ENCODE peak calls at places on chromosomes 12 and 14, in five cellular contexts. L, N, I, G and Z are unnamed samples.

GRCh38 chr12:102093319-102093718 is 26.6 kb downstream of the NUP37 start:
- DNase-seq in L (peak), N (no peak), I (no peak), G (no peak), Z (no peak)

GRCh38 chr14:43410631-43411030 is 1096.5 kb downstream of the FSCB start:
- DNase-seq in L (no peak), N (no peak), I (no peak), G (peak), Z (no peak)

GRCh38 chr12:123231931-123232330 is 1.0 kb downstream of the MPHOSPH9 start:
- DNase-seq in L (no peak), N (peak), I (no peak), G (no peak), Z (no peak)

GRCh38 chr12:75738486-75738885 is 227.1 kb upstream of the KRR1 start:
- DNase-seq in L (peak), N (no peak), I (no peak), G (no peak), Z (no peak)

GRCh38 chr12:124413401-124413800 is 118.5 kb downstream of the RFLNA start:
- DNase-seq in L (no peak), N (no peak), I (no peak), G (peak), Z (no peak)

GRCh38 chr12:48454675-48455074 is 17.7 kb upstream of the ANP32D start:
- DNase-seq in L (peak), N (no peak), I (no peak), G (no peak), Z (no peak)

GRCh38 chr12:28065374-28065773 is 92.8 kb upstream of the PTHLH start:
- DNase-seq in L (no peak), N (no peak), I (no peak), G (no peak), Z (no peak)

GRCh38 chr14:101817511-101818001 is 56.0 kb downstream of the PPP2R5C start:
- DNase-seq in L (no peak), N (no peak), I (no peak), G (no peak), Z (no peak)

DNA sequence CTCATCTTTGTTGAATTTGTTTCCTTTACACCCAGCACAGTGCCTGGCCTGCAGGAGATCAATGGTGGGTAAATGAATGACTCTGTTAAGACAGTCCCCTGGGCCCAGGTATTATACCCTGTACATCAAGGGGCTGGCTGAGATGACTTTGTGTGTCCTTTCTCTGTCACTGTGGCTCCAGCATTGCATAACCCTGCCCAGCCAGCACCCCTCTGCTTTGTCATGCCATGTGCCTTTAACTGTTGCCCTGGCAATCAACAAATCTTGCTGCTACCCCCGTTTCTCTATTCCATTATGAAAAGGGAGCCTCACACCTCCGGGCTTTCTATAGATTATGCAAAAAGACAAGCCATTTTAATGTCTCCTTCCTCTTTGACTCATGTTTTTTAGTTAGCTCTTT is 7.6 kb upstream of the FLVCR2 start:
- DNase-seq in L (no peak), N (no peak), I (no peak), G (no peak), Z (no peak)
- TF ChIP-seq CTCF in L (no peak), N (no peak), I (no peak), G (no peak), Z (no peak)

GRCh38 chr12:53695148-53696138 is 19.6 kb upstream of the ATP5MC2 start:
- DNase-seq in L (peak), N (peak), I (peak), G (peak), Z (no peak)
- TF ChIP-seq CTCF in L (peak), N (no peak), I (no peak), G (no peak), Z (no peak)

GRCh38 chr12:53328043-53328435 is 6.6 kb upstream of the AAAS start:
- DNase-seq in L (no peak), N (peak), I (no peak), G (peak), Z (no peak)
- TF ChIP-seq CTCF in L (no peak), N (no peak), I (no peak), G (no peak), Z (no peak)

GRCh38 chr12:62635630-62636029 is 169.0 kb downstream of the MON2 start:
- DNase-seq in L (no peak), N (no peak), I (no peak), G (no peak), Z (no peak)

GRCh38 chr12:62632521-62632920 is 165.9 kb downstream of the MON2 start:
- DNase-seq in L (peak), N (no peak), I (peak), G (peak), Z (no peak)

GRCh38 chr12:62629971-62630739 is 163.5 kb downstream of the MON2 start:
- DNase-seq in L (no peak), N (no peak), I (no peak), G (no peak), Z (no peak)

GRCh38 chr12:62629413-62629812 is 162.8 kb downstream of the MON2 start:
- DNase-seq in L (no peak), N (no peak), I (no peak), G (no peak), Z (no peak)

DNA sequence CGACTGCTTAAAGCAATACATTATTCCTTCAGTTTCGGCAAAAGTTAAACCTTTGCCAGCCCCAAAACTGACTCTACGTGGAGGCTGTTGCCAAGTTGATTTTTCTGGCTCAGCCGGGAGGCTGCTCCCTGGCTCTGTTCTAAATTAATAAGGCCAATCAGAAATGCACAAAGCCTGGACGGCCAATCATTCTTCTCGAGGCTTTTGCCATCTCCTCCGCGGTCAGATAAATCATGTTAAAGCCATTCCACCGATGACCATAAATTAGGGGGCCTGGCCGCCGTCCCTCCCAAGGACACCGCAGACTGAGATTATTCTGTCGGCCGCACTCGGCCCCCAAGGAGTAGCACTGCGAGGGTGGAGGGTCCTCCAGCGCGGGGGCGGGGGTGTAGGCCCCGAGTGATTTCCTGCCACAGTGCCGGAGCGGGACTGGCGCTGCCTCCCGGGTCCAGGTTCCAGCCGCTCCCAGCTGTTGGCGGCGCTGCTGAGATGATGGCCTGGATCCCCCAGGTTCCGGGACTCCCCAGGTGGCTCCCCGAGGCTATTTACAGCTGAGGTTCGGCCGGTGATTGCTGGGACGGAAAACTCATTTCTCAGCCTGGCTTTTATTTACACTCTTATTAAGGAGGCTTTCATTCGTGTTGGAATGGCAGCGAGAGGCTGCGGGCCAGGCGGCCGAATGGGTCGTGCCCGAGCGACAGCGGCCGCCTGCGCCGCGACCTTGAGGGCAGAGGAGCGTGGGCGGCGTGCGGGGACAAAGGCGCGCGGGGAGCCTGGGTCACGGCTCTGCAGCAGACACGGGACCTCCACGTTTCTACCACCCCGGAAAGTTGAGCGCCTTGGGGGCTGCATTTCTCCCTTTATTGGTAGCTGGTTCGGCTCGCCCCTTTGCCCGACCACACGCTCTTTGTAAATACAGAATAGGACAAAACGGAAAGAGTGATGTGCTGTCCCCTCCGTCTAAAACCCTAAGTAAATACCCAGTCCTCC is 165.2 kb downstream of the MON2 start:
- DNase-seq in L (peak), N (peak), I (peak), G (peak), Z (no peak)
- TF ChIP-seq CTCF in L (peak), N (no peak), I (no peak), G (peak), Z (no peak)

GRCh38 chr14:66398437-66398836 is 87.7 kb upstream of the CCDC196 start:
- DNase-seq in L (no peak), N (no peak), I (no peak), G (no peak), Z (no peak)

GRCh38 chr14:66396165-66396564 is 90.0 kb upstream of the CCDC196 start:
- DNase-seq in L (no peak), N (no peak), I (no peak), G (no peak), Z (no peak)

DNA sequence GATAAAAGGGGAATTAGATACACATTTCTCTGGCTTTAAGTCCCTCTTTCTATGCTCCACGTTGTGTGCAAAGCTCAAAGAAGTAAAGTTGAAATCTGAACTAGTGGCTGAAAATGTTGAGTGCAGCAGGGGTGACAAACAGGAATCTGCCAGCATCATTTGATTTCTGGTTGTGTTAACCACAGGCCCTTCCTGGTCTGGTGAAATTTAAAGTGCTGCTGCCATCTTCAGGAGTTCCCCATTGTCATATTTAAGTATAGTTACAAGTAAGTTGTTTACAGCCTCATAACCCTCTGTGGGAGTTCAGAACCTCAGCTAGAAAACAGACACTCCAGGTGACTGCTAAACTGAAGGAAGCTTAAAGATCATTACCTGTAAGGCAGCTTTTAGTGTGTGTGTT is 90.9 kb upstream of the CCDC196 start:
- DNase-seq in L (no peak), N (no peak), I (no peak), G (no peak), Z (no peak)
- TF ChIP-seq CTCF in L (no peak), N (no peak), I (no peak), G (no peak), Z (no peak)

GRCh38 chr14:92353447-92353846 is 30.5 kb downstream of the SLC24A4 start:
- DNase-seq in L (no peak), N (no peak), I (no peak), G (no peak), Z (no peak)

GRCh38 chr14:92351750-92352149 is 28.8 kb downstream of the SLC24A4 start:
- DNase-seq in L (no peak), N (no peak), I (no peak), G (no peak), Z (no peak)

GRCh38 chr14:92348154-92348553 is 25.2 kb downstream of the SLC24A4 start:
- DNase-seq in L (no peak), N (peak), I (no peak), G (no peak), Z (no peak)

GRCh38 chr14:92356677-92357076 is 33.7 kb downstream of the SLC24A4 start:
- DNase-seq in L (no peak), N (no peak), I (no peak), G (no peak), Z (no peak)

DNA sequence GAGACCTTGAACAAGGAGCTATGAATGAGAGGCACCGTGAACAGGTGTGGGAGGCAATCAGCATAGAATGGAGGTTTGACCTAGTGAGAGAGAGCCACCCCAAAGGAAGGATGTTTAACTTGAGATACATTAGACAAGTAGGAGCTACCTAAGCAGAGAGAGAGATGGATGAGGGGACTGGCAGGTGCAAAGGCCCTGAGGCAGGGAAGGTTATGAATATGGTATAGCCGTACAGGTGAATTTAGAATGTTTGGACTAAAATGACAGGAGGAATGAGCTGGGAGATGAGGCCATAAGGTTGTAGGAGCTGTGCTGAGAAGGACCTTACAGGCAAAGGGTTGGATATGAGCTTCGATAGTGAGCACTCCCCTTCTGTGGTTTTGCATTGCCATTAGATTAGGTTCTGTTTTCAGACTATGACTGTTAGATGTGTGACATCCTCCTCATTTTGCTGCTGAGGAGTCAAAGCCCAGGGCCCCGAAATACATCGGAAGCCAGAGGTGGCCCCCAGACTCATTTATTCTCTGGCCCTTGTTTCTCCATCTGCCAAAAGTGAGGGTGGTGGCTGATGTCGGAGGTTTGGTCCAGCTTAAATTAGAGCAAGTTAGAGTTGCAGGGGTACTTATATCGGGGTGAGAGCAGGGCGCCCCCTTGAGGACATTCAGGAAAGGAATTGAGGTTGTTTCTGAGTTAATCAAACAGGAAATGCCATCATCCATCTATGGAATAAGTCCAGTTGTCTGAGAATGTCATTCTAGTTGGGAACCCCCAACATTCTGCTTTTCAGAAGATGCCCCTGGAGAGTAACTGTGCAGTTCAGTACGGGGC is 29.4 kb downstream of the SLC24A4 start:
- DNase-seq in L (peak), N (peak), I (no peak), G (no peak), Z (no peak)
- TF ChIP-seq CTCF in L (peak), N (peak), I (no peak), G (no peak), Z (no peak)

GRCh38 chr14:94142836-94143235 is 13.4 kb upstream of the IFI27L2 start:
- DNase-seq in L (no peak), N (no peak), I (no peak), G (no peak), Z (no peak)

GRCh38 chr14:94144765-94145164 is 15.4 kb upstream of the IFI27L2 start:
- DNase-seq in L (no peak), N (no peak), I (no peak), G (no peak), Z (no peak)

GRCh38 chr14:94143711-94144110 is 14.3 kb upstream of the IFI27L2 start:
- DNase-seq in L (no peak), N (no peak), I (no peak), G (no peak), Z (no peak)

GRCh38 chr14:94142247-94142646 is 12.8 kb upstream of the IFI27L2 start:
- DNase-seq in L (no peak), N (no peak), I (no peak), G (no peak), Z (no peak)

GRCh38 chr14:94143239-94143638 is 13.8 kb upstream of the IFI27L2 start:
- DNase-seq in L (peak), N (no peak), I (no peak), G (no peak), Z (no peak)
- TF ChIP-seq CTCF in L (peak), N (no peak), I (peak), G (peak), Z (no peak)